ENCODE peak calls at places on chromosomes 13 and 19, in four cellular contexts. One of them, this sample, is unnamed.

GRCh38 chr19:45294291-45295029 is 28.2 kb downstream of the CKM start:
- DNase-seq in transverse colon: no peak
- DNase-seq in heart left ventricle: peak
- DNase-seq in NCI-H2029: peak
- DNase-seq in this sample: no peak

GRCh38 chr19:8922591-8922990 is 87.6 kb downstream of the MUC16 start:
- DNase-seq in transverse colon: no peak
- DNase-seq in heart left ventricle: no peak
- DNase-seq in NCI-H2029: no peak
- DNase-seq in this sample: no peak

GRCh38 chr19:35249146-35249847 is 495 bp downstream of the LSR start:
- DNase-seq in transverse colon: peak
- DNase-seq in heart left ventricle: no peak
- DNase-seq in NCI-H2029: no peak
- DNase-seq in this sample: peak

GRCh38 chr19:14555918-14556661 is 15.8 kb downstream of the NDUFB7 start:
- DNase-seq in transverse colon: no peak
- DNase-seq in NCI-H2029: no peak
- DNase-seq in heart left ventricle: no peak
- DNase-seq in this sample: no peak

GRCh38 chr19:56839665-56840451 is 668 bp downstream of the PEG3 start:
- DNase-seq in NCI-H2029: no peak
- DNase-seq in heart left ventricle: peak
- DNase-seq in transverse colon: peak
- DNase-seq in this sample: no peak

GRCh38 chr13:57408312-57408711 is 223.2 kb upstream of the PCDH17 start:
- DNase-seq in NCI-H2029: no peak
- DNase-seq in transverse colon: no peak
- DNase-seq in heart left ventricle: no peak
- DNase-seq in this sample: no peak

GRCh38 chr13:37446503-37446902 is 152.1 kb downstream of the POSTN start:
- DNase-seq in NCI-H2029: no peak
- DNase-seq in transverse colon: no peak
- DNase-seq in heart left ventricle: no peak
- DNase-seq in this sample: no peak

GRCh38 chr13:113307491-113307890 is 10.5 kb downstream of the LAMP1 start:
- DNase-seq in NCI-H2029: no peak
- DNase-seq in heart left ventricle: no peak
- DNase-seq in transverse colon: no peak
- DNase-seq in this sample: no peak

GRCh38 chr19:43532571-43532961 is 422 bp upstream of the ZNF575 start:
- DNase-seq in transverse colon: peak
- DNase-seq in heart left ventricle: peak
- DNase-seq in NCI-H2029: peak
- DNase-seq in this sample: peak

GRCh38 chr19:39007096-39007495 is 25.3 kb downstream of the FBXO27 start:
- DNase-seq in heart left ventricle: no peak
- DNase-seq in NCI-H2029: no peak
- DNase-seq in transverse colon: no peak
- DNase-seq in this sample: no peak

GRCh38 chr19:58562126-58563033 is 4.0 kb upstream of the UBE2M start:
- DNase-seq in heart left ventricle: no peak
- DNase-seq in transverse colon: no peak
- DNase-seq in NCI-H2029: no peak
- DNase-seq in this sample: peak

GRCh38 chr19:855566-856120 is 3.5 kb downstream of the ELANE start:
- DNase-seq in NCI-H2029: no peak
- DNase-seq in transverse colon: no peak
- DNase-seq in heart left ventricle: no peak
- DNase-seq in this sample: no peak

GRCh38 chr19:13794388-13794751 is 873 bp upstream of the ZSWIM4 start:
- DNase-seq in transverse colon: peak
- DNase-seq in heart left ventricle: peak
- DNase-seq in NCI-H2029: peak
- DNase-seq in this sample: no peak

GRCh38 chr13:103140001-103140671 is 73.9 kb upstream of the SLC10A2 start:
- DNase-seq in NCI-H2029: no peak
- DNase-seq in heart left ventricle: no peak
- DNase-seq in transverse colon: no peak
- DNase-seq in this sample: peak

This sample was measured in small intestine.